ENCODE peak calls at places on chromosomes 6 and 20, in seven cellular contexts. B, Q, W, M, O, R and S are unnamed samples.

GRCh38 chr6:43076093-43076927 is at the start of gene PTK7:
- DNase-seq in B (no peak), Q (peak; percentile 80), W (peak; percentile 84), M (peak; percentile 63), O (peak; percentile 36), R (no peak), S (peak; percentile 56)

GRCh38 chr6:21741221-21742109 is 147.9 kb downstream of the SOX4 start:
- DNase-seq in B (no peak), Q (no peak), W (no peak), M (peak; percentile 56), O (no peak), R (no peak), S (no peak)

GRCh38 chr20:47493954-47494293 is 7.8 kb upstream of the NCOA3 start:
- DNase-seq in B (no peak), Q (no peak), W (no peak), M (no peak), O (no peak), R (no peak), S (peak; percentile 83)

GRCh38 chr6:135740580-135740979 is 110.9 kb upstream of the PDE7B start:
- DNase-seq in B (no peak), Q (no peak), W (no peak), M (no peak), O (no peak), R (no peak), S (no peak)

GRCh38 chr6:19605624-19606023 is 231.5 kb upstream of the ID4 start:
- DNase-seq in B (no peak), Q (no peak), W (no peak), M (no peak), O (no peak), R (no peak), S (no peak)

GRCh38 chr6:3898270-3898994 is 49.3 kb downstream of the FAM50B start:
- DNase-seq in B (no peak), Q (no peak), W (no peak), M (no peak), O (peak; percentile 37), R (no peak), S (no peak)

GRCh38 chr6:161922631-161923119 is 648.8 kb upstream of the AGPAT4 start:
- DNase-seq in B (no peak), Q (peak; percentile 63), W (peak; percentile 89), M (peak; percentile 78), O (peak; percentile 83), R (no peak), S (peak; percentile 67)

GRCh38 chr6:81031429-81031828 is 721.1 kb downstream of the TENT5A start:
- DNase-seq in B (no peak), Q (peak; percentile 10), W (no peak), M (peak; percentile 2), O (peak; percentile 18), R (no peak), S (no peak)

GRCh38 chr6:105038259-105038658 is 81.4 kb downstream of the LIN28B start:
- DNase-seq in B (no peak), Q (peak; percentile 1), W (no peak), M (no peak), O (no peak), R (no peak), S (no peak)

GRCh38 chr6:20658053-20658452 is 123.8 kb downstream of the CDKAL1 start:
- DNase-seq in B (no peak), Q (no peak), W (no peak), M (no peak), O (no peak), R (no peak), S (no peak)

GRCh38 chr6:104642871-104643270 is 216.8 kb downstream of the HACE1 start:
- DNase-seq in B (no peak), Q (peak; percentile 59), W (peak; percentile 3), M (peak; percentile 37), O (peak; percentile 19), R (no peak), S (peak; percentile 3)

GRCh38 chr6:89590133-89590532 is 48.4 kb downstream of the LYRM2 start:
- DNase-seq in B (no peak), Q (no peak), W (no peak), M (no peak), O (no peak), R (no peak), S (no peak)

GRCh38 chr6:123372737-123373136 is 264.0 kb downstream of the TRDN start:
- DNase-seq in B (no peak), Q (no peak), W (no peak), M (no peak), O (no peak), R (no peak), S (no peak)

GRCh38 chr6:134436281-134436815 is 118.4 kb upstream of the SGK1 start:
- DNase-seq in B (peak; percentile 13), Q (peak; percentile 93), W (peak; percentile 98), M (peak; percentile 98), O (peak; percentile 99), R (peak; percentile 94), S (peak; percentile 98)

GRCh38 chr6:31967926-31968320 is 4.0 kb downstream of the DXO start:
- DNase-seq in B (no peak), Q (no peak), W (no peak), M (no peak), O (no peak), R (no peak), S (no peak)

GRCh38 chr6:170111816-170112582 is 178.9 kb downstream of the DLL1 start:
- DNase-seq in B (no peak), Q (no peak), W (no peak), M (no peak), O (no peak), R (no peak), S (no peak)

GRCh38 chr20:63538204-63539091 is 1.3 kb upstream of the PTK6 start:
- DNase-seq in B (no peak), Q (no peak), W (no peak), M (no peak), O (peak; percentile 46), R (no peak), S (peak; percentile 75)
- TF ChIP-seq CTCF in B (peak; percentile 37), Q (no peak), W (no peak), M (no peak), O (peak; percentile 11), R (no peak), S (no peak)

DNA sequence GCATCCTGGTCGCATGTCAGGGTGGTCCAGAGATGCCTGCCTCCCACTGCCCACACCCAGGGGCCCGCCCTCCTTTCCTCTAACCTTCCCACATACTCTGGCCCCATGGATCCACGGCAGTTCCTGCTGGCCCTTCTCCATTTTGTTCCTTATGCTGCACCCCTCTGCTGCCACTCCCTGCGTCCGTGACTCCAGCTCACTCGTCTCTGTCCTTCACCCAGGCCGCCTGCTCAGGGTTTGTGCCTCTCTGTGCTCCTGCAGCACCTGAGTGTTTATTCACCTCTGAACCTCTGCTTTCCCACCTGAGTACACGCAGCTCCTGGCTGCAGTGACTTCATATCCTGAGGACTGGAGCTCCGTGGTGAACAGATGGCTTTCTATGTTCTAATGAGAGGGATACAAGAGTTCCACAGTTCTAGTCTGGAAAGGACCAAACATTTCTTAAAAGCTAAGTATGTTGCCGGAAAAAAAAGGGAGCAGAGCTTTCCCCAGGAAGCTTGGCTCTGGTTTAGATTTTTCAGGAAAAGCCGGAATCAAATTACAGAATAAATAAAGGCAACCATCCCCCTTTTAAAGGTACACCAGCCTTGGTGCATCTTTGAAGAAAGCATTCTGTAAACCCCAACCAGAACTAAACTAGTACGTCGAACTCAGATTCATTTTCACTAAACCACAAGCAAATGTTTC is 1.5 kb upstream of the GNRH2 start:
- DNase-seq in B (no peak), Q (peak; percentile 21), W (peak; percentile 50), M (peak; percentile 6), O (peak; percentile 27), R (no peak), S (peak; percentile 14)
- H3K4me3 ChIP-seq in B (no peak overlapping the region), Q (no peak overlapping the region), W (peak overlapping the region; percentile 36), M (no peak overlapping the region), O (no peak overlapping the region), R (no peak overlapping the region), S (no peak overlapping the region)

DNA sequence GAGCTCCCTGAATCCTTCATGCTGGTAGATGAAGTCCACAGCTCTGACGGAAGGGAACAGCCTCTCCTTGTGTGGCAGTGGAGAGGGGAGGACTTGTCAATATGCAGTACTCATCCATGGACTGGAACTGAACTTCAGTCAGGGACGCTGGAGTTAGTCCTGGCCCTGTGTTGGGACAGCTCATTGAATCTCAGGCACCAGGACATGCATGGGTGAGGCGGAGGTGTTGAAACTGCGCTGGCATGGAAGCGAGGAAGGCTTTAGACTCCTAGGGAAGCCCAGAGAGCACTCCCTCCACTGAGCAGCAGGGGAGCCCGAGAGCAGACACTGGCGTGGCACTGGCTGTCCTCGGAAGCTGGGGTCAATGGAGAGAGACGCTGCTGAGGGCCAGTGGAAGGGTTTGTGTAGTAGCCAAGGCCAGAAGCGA is 161.3 kb upstream of the GGTLC1 start:
- DNase-seq in B (no peak), Q (peak; percentile 25), W (no peak), M (no peak), O (no peak), R (no peak), S (no peak)
- TF ChIP-seq CTCF in B (no peak), Q (peak; percentile 58), W (peak; percentile 34), M (no peak), O (peak; percentile 12), R (peak; percentile 60), S (peak; percentile 57)

DNA sequence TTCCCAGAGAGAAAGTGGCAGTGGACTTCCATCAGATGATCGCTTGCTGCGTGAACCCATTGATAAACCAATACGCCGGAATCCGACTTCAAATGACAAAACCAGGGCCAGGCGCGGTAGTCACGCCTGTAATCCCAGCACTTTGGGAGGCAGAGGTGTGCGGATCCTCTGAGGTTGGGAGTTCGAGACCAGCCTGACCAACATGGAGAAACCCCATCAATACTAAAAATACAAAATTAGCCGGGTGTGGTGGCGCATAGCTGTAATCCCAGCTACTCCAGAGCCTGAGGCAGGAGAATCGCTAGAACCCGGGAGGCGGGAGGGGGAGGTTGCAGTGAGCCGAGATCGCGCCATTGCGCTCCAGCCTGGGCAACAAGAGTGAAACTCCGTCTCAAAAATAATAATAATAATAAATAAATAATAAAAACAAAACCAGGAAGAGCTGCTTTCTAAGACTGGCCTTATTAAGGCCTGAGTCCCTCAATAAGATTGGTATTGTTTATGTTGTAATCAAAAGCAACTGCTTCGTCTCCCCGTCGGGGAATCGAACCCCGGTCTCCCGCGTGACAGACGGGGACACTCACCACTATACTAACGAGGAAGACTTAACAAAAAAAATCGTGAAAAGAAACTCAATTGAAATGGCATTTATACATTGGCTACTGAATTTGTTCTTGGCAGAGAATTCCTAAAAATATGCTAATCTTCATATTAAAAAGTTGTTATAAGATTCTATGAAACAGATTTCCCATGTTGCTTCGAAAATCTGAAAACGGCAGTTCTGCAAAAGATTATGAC is 110.2 kb upstream of the ZNF184 start:
- DNase-seq in B (no peak), Q (peak; percentile 70), W (peak; percentile 79), M (peak; percentile 60), O (peak; percentile 79), R (no peak), S (peak; percentile 66)
- H3K4me3 ChIP-seq in B (no peak overlapping the region), Q (peak overlapping the region; percentile 6), W (no peak overlapping the region), M (no peak overlapping the region), O (peak overlapping the region; percentile 22), R (no peak overlapping the region), S (no peak overlapping the region)

DNA sequence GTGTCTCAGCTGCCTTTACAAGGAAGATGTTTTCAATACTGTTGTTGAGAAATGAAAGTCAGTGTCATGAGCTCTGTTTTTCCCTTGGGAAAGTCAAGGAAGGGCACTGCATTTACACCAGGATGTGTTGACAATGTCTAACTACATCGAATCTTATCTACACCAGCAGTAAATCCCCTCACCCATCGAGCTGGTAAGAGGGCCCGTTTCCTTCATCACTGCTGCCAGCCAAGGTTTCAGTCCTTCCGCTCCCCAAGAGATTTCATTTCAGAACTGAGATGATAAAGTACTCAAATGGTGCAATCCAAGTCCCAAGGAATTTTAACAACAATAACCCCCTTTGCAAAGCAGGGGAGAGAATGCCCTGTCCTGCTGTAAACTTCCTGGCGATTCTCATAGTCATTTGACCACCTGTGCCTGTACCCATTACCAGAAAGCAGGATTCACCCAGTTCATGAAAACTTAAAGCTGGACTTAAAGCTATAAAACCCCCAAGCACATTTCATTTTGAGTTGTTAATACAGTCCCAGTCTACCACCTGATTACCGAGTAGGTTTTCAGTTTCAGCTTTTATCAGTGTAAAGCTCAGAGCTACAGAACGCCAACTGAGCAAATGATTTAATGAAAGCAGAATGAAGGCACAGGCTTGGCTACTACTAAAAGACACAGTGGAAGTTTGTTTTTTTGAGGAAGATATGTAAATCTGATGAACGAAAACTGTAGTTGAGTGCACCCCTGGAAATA is 122.5 kb upstream of the TAB2 start:
- DNase-seq in B (no peak), Q (no peak), W (no peak), M (no peak), O (no peak), R (no peak), S (no peak)
- TF ChIP-seq CTCF in B (no peak), Q (no peak), W (no peak), M (no peak), O (no peak), R (no peak), S (no peak)